ENCODE peak calls at places on chromosomes 4 and X, in seven cellular contexts. E is SK-N-SH, X is A549, T is K562, S is H1, N is HepG2, Q is GM12878. F is an unnamed sample.

GRCh38 chrX:281166-281999 is at the start of gene PLCXD1:
- DNase-seq in T (peak), S (peak), E (peak), N (peak), X (peak), Q (no peak), F (peak)

GRCh38 chrX:12972239-12972638 is 2.7 kb upstream of the TMSB4X start:
- DNase-seq in Q (no peak), T (no peak), S (no peak), X (no peak), N (no peak), E (no peak), F (no peak)

GRCh38 chr4:39047691-39048090 is 14.3 kb upstream of the KLHL5 start:
- DNase-seq in T (no peak), X (no peak), Q (no peak), E (no peak), S (no peak), N (no peak), F (peak)

GRCh38 chr4:87270144-87270543 is 49.7 kb upstream of the KLHL8 start:
- DNase-seq in E (peak), T (peak), X (peak), S (peak), N (peak), Q (no peak), F (peak)

GRCh38 chr4:70746179-70746839 is 24.5 kb downstream of the RUFY3 start:
- DNase-seq in S (no peak), N (no peak), X (no peak), T (no peak), E (no peak), Q (no peak), F (peak)

GRCh38 chr4:84480082-84480481 is 19.0 kb downstream of the NKX6-1 start:
- DNase-seq in N (no peak), X (no peak), E (no peak), T (no peak), S (no peak), Q (no peak), F (no peak)

GRCh38 chr4:179415016-179415841 is 1973.0 kb upstream of the AGA start:
- DNase-seq in X (no peak), N (no peak), T (no peak), E (no peak), Q (no peak), S (no peak), F (peak)

GRCh38 chrX:106036716-106037115 is 1.8 kb downstream of the SERPINA7 start:
- DNase-seq in Q (no peak), T (no peak), X (no peak), E (no peak), N (no peak), S (no peak), F (no peak)

GRCh38 chr4:158282252-158282651 is 72.0 kb downstream of the TMEM144 start:
- DNase-seq in X (no peak), N (no peak), T (no peak), E (no peak), S (no peak), Q (no peak), F (peak)

GRCh38 chrX:134544614-134545255 is 84.8 kb downstream of the HPRT1 start:
- DNase-seq in E (peak), T (no peak), S (no peak), Q (no peak), N (no peak), X (no peak), F (no peak)

GRCh38 chr4:54384563-54384962 is 155.5 kb downstream of the PDGFRA start:
- DNase-seq in X (peak), S (no peak), N (peak), T (no peak), Q (no peak), E (no peak), F (peak)

GRCh38 chr4:27057662-27058061 is 197.0 kb downstream of the STIM2 start:
- DNase-seq in T (no peak), E (no peak), S (no peak), Q (no peak), N (no peak), X (no peak), F (no peak)

GRCh38 chr4:159504634-159505033 is 401.8 kb downstream of the RAPGEF2 start:
- DNase-seq in X (no peak), N (no peak), T (no peak), S (no peak), Q (no peak), E (no peak), F (no peak)
- TF ChIP-seq RFX5 in X (no peak), N (no peak), T (no peak), S (no peak), Q (no peak), E (no peak), F (no peak)

GRCh38 chr4:36053931-36054330 is 190.4 kb downstream of the ARAP2 start:
- DNase-seq in Q (no peak), E (no peak), X (no peak), S (no peak), N (no peak), T (no peak), F (no peak)
- TF ChIP-seq RFX5 in Q (no peak), E (no peak), X (no peak), S (no peak), N (no peak), T (no peak), F (no peak)

GRCh38 chr4:80990851-80991250 is 39.7 kb upstream of the BMP3 start:
- DNase-seq in S (no peak), Q (no peak), X (no peak), E (no peak), T (no peak), N (no peak), F (no peak)

GRCh38 chr4:80986021-80986420 is 44.5 kb upstream of the BMP3 start:
- DNase-seq in N (no peak), E (no peak), S (no peak), X (no peak), Q (no peak), T (no peak), F (no peak)

DNA sequence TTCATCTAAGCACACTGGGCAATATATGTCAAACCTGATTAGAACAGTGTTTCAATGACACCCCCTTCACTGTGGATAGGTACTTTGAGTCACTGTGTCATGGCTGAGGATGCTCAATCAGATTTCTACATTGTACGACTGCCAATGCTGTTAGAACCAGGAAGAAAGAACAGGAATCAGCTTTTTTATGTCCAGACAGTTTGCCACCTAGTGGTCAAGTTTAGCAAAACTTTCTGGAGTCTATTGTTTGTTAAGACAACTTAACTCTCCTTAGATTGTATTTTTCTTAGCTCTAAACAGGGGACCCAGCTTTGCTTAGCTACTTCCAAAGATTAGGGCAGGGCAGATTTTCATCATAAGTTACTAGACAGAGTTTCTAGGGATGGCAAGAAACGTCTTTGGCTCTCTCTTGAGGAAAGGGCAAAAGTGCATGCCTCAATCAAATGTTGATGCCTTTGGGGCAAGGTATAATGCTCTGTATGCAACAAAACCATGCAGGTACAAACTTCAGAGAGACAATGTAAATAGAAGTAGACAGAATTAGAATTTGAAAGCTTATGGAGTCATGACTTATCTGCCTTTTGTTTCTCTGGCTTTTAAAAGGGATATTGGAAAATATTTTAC is 40.5 kb upstream of the BMP3 start:
- DNase-seq in E (peak), N (peak), T (peak), Q (peak), S (peak), X (peak), F (peak)
- TF ChIP-seq RFX5 in E (no peak), N (no peak), T (no peak), Q (no peak), S (no peak), X (no peak), F (no peak)

DNA sequence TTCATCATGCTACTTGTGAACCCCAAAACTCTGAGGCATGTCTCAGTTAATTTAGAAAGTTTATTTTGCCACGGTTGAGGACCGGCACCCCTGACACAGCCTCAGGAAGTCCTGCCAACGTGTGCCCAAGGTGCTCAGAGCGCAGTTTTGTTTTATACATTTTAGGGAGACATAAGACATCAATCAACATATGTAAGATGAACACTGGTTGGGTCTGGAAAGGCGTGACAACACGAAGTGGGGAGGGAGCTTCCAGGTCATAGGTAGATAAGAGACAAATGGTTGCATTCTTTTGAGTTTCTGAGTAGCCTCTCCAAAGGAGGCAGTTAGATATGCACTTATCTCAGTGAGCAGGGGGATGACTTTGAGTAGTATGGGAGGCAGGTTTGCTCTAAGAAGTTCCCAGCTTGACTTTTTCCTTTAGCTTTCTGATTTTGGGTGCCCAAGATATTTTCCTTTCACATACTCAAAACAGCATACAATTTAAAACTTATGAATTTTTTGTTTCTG is 98.9 kb downstream of the SYTL5 start:
- DNase-seq in Q (no peak), E (no peak), N (no peak), S (no peak), X (no peak), T (no peak), F (no peak)
- TF ChIP-seq RFX5 in Q (no peak), E (no peak), N (no peak), S (no peak), X (no peak), T (no peak), F (no peak)

GRCh38 chr4:76484654-76485053 is 49.6 kb downstream of the SHROOM3 start:
- DNase-seq in Q (no peak), E (no peak), T (no peak), N (no peak), S (no peak), X (no peak), F (no peak)
- TF ChIP-seq RFX5 in Q (no peak), E (no peak), T (no peak), N (no peak), S (no peak), X (no peak), F (no peak)

GRCh38 chr4:47383829-47384427 is 79.6 kb downstream of the COMMD8 start:
- DNase-seq in N (peak), X (peak), Q (no peak), S (no peak), E (peak), T (peak), F (peak)
- TF ChIP-seq RFX5 in N (no peak), X (no peak), Q (no peak), S (no peak), E (no peak), T (no peak), F (no peak)